ENCODE peak calls at places on chromosomes 2 and 18, in six cellular contexts. One of them, this sample, is unnamed.

GRCh38 chr2:99337931-99338580 is 867 bp downstream of the EIF5B start:
- DNase-seq in K562: peak; percentile 42
- DNase-seq in sigmoid colon: no peak
- DNase-seq in esophagus muscularis mucosa: no peak
- DNase-seq in breast epithelium: no peak
- DNase-seq in A549: peak; percentile 8
- DNase-seq in this sample: no peak

GRCh38 chr2:96537066-96537733 is 648 bp downstream of the ARID5A start:
- DNase-seq in A549: no peak
- DNase-seq in breast epithelium: no peak
- DNase-seq in sigmoid colon: peak; percentile 87
- DNase-seq in K562: peak; percentile 72
- DNase-seq in esophagus muscularis mucosa: no peak
- DNase-seq in this sample: peak; percentile 87

GRCh38 chr2:24022975-24023575 is 13.2 kb downstream of the MFSD2B start:
- DNase-seq in K562: no peak
- DNase-seq in esophagus muscularis mucosa: no peak
- DNase-seq in sigmoid colon: no peak
- DNase-seq in breast epithelium: no peak
- DNase-seq in A549: no peak
- DNase-seq in this sample: no peak

GRCh38 chr18:6628189-6628588 is 101.3 kb upstream of the ARHGAP28 start:
- DNase-seq in K562: no peak
- DNase-seq in A549: no peak
- DNase-seq in esophagus muscularis mucosa: no peak
- DNase-seq in breast epithelium: no peak
- DNase-seq in sigmoid colon: no peak
- DNase-seq in this sample: no peak

GRCh38 chr18:45352874-45353273 is 262.4 kb upstream of the SLC14A2 start:
- DNase-seq in A549: no peak
- DNase-seq in esophagus muscularis mucosa: no peak
- DNase-seq in sigmoid colon: no peak
- DNase-seq in K562: no peak
- DNase-seq in breast epithelium: no peak
- DNase-seq in this sample: no peak

GRCh38 chr2:16105664-16106281 is 165.4 kb downstream of the MYCN start:
- DNase-seq in K562: no peak
- DNase-seq in A549: no peak
- DNase-seq in sigmoid colon: no peak
- DNase-seq in esophagus muscularis mucosa: no peak
- DNase-seq in breast epithelium: no peak
- DNase-seq in this sample: no peak

GRCh38 chr2:88831792-88832248 is 140.3 kb downstream of the RPIA start:
- DNase-seq in esophagus muscularis mucosa: peak; percentile 89
- DNase-seq in A549: peak; percentile 9
- DNase-seq in K562: peak; percentile 75
- DNase-seq in sigmoid colon: no peak
- DNase-seq in breast epithelium: no peak
- DNase-seq in this sample: no peak

GRCh38 chr18:79912994-79913831 is 38.2 kb downstream of the SLC66A2 start:
- DNase-seq in breast epithelium: peak; percentile 15
- DNase-seq in K562: no peak
- DNase-seq in A549: no peak
- DNase-seq in sigmoid colon: no peak
- DNase-seq in esophagus muscularis mucosa: peak; percentile 57
- DNase-seq in this sample: peak; percentile 52

GRCh38 chr2:191811807-191812602 is 34.9 kb downstream of the CAVIN2 start:
- DNase-seq in esophagus muscularis mucosa: no peak
- DNase-seq in breast epithelium: peak; percentile 56
- DNase-seq in sigmoid colon: peak; percentile 73
- DNase-seq in K562: peak; percentile 70
- DNase-seq in A549: peak; percentile 31
- DNase-seq in this sample: no peak

GRCh38 chr2:26344581-26345283 is 1.2 kb upstream of the SELENOI start:
- DNase-seq in sigmoid colon: no peak
- DNase-seq in K562: peak; percentile 90
- DNase-seq in A549: no peak
- DNase-seq in breast epithelium: no peak
- DNase-seq in esophagus muscularis mucosa: no peak
- DNase-seq in this sample: no peak

GRCh38 chr2:106020032-106020431 is 174.1 kb downstream of the UXS1 start:
- DNase-seq in A549: no peak
- DNase-seq in K562: no peak
- DNase-seq in sigmoid colon: no peak
- DNase-seq in esophagus muscularis mucosa: peak; percentile 89
- DNase-seq in breast epithelium: no peak
- DNase-seq in this sample: no peak

GRCh38 chr2:53202063-53202462 is 565.5 kb upstream of the CHAC2 start:
- DNase-seq in K562: no peak
- DNase-seq in esophagus muscularis mucosa: no peak
- DNase-seq in sigmoid colon: no peak
- DNase-seq in A549: no peak
- DNase-seq in breast epithelium: no peak
- DNase-seq in this sample: no peak

GRCh38 chr18:65255417-65255816 is 495.4 kb upstream of the CDH7 start:
- DNase-seq in esophagus muscularis mucosa: no peak
- DNase-seq in K562: no peak
- DNase-seq in A549: no peak
- DNase-seq in breast epithelium: no peak
- DNase-seq in sigmoid colon: no peak
- DNase-seq in this sample: no peak

GRCh38 chr2:32562906-32563305 is 64.9 kb upstream of the TTC27 start:
- DNase-seq in esophagus muscularis mucosa: no peak
- DNase-seq in K562: no peak
- DNase-seq in sigmoid colon: no peak
- DNase-seq in breast epithelium: no peak
- DNase-seq in A549: no peak
- DNase-seq in this sample: no peak

GRCh38 chr18:40529478-40529877 is 1425.6 kb upstream of the PIK3C3 start:
- DNase-seq in sigmoid colon: no peak
- DNase-seq in breast epithelium: no peak
- DNase-seq in esophagus muscularis mucosa: no peak
- DNase-seq in A549: no peak
- DNase-seq in K562: no peak
- DNase-seq in this sample: no peak

GRCh38 chr2:68911246-68911645 is 40.0 kb upstream of the BMP10 start:
- DNase-seq in esophagus muscularis mucosa: no peak
- DNase-seq in A549: no peak
- DNase-seq in breast epithelium: no peak
- DNase-seq in sigmoid colon: no peak
- DNase-seq in K562: no peak
- DNase-seq in this sample: no peak

GRCh38 chr2:159381574-159381973 is 95.1 kb upstream of the WDSUB1 start:
- DNase-seq in esophagus muscularis mucosa: no peak
- DNase-seq in breast epithelium: no peak
- DNase-seq in sigmoid colon: no peak
- DNase-seq in A549: no peak
- DNase-seq in K562: no peak
- DNase-seq in this sample: no peak

GRCh38 chr2:205780645-205781044 is 98.3 kb downstream of the NRP2 start:
- DNase-seq in esophagus muscularis mucosa: no peak
- DNase-seq in sigmoid colon: no peak
- DNase-seq in K562: no peak
- DNase-seq in breast epithelium: no peak
- DNase-seq in A549: no peak
- DNase-seq in this sample: no peak

GRCh38 chr2:96683307-96683706 is 40.7 kb downstream of the FER1L5 start:
- DNase-seq in breast epithelium: no peak
- DNase-seq in A549: no peak
- DNase-seq in sigmoid colon: peak; percentile 32
- DNase-seq in esophagus muscularis mucosa: no peak
- DNase-seq in K562: no peak
- DNase-seq in this sample: no peak

GRCh38 chr2:73970850-73971471 is 13.7 kb upstream of the TET3 start:
- DNase-seq in A549: no peak
- DNase-seq in sigmoid colon: peak; percentile 79
- DNase-seq in esophagus muscularis mucosa: no peak
- DNase-seq in breast epithelium: peak; percentile 60
- DNase-seq in K562: peak; percentile 89
- DNase-seq in this sample: no peak

GRCh38 chr2:182426915-182427233 is at the start of gene PDE1A:
- DNase-seq in A549: no peak
- DNase-seq in K562: no peak
- DNase-seq in sigmoid colon: no peak
- DNase-seq in esophagus muscularis mucosa: no peak
- DNase-seq in breast epithelium: no peak
- DNase-seq in this sample: no peak
- H3K4me3 ChIP-seq in A549: no peak within 1 kb of the TSS
- H3K4me3 ChIP-seq in K562: no peak within 1 kb of the TSS
- H3K4me3 ChIP-seq in sigmoid colon: peak within 1 kb of the TSS; percentile 45
- H3K4me3 ChIP-seq in esophagus muscularis mucosa: peak within 1 kb of the TSS; percentile 36
- H3K4me3 ChIP-seq in breast epithelium: peak within 1 kb of the TSS; percentile 61
- H3K4me3 ChIP-seq in this sample: peak within 1 kb of the TSS; percentile 22

GRCh38 chr2:35871672-35872071 is 483.9 kb upstream of the CRIM1 start:
- DNase-seq in A549: peak; percentile 4
- DNase-seq in breast epithelium: no peak
- DNase-seq in K562: no peak
- DNase-seq in esophagus muscularis mucosa: no peak
- DNase-seq in sigmoid colon: no peak
- DNase-seq in this sample: no peak
- TF ChIP-seq CTCF in A549: peak; percentile 19
- TF ChIP-seq CTCF in breast epithelium: no peak
- TF ChIP-seq CTCF in K562: no peak
- TF ChIP-seq CTCF in esophagus muscularis mucosa: no peak
- TF ChIP-seq CTCF in sigmoid colon: no peak
- TF ChIP-seq CTCF in this sample: no peak

GRCh38 chr18:3652380-3653262 is 202.6 kb downstream of the TGIF1 start:
- DNase-seq in breast epithelium: no peak
- DNase-seq in sigmoid colon: no peak
- DNase-seq in K562: peak; percentile 100
- DNase-seq in esophagus muscularis mucosa: no peak
- DNase-seq in A549: peak; percentile 89
- DNase-seq in this sample: no peak
- TF ChIP-seq POLR2A in breast epithelium: no peak
- TF ChIP-seq POLR2A in sigmoid colon: no peak
- TF ChIP-seq POLR2A in K562: no peak
- TF ChIP-seq POLR2A in esophagus muscularis mucosa: no peak
- TF ChIP-seq POLR2A in A549: peak; percentile 29
- TF ChIP-seq POLR2A in this sample: no peak

DNA sequence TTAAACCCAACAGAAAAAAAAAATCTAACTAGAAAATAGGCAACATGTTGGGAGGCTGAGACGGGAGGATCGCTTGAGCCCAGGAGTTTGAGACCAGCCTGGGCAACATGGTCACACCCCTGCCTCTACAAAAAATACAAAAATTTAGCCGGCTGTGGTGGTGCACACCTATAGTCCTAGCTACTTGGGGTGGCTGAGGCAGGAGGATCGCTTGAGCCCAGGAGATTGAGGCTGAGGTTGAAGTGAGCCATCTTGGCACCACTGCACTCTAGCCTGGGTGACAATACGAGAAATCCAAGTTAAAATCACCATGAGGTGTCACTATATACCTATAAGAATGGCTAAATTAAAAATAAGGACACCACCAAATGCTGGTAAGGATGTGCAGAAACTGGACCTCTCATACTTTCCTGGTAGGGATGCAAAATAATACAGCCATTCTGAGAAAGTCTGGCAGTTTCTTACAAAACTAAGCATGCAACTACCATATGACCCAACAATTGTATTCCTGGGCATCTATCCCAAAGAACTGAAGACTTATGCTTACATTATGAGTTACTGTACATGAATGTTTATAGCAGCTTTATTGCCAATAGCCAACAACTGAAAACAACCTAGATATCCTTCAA is 2.2 kb downstream of the SEPTIN10 start:
- DNase-seq in A549: no peak
- DNase-seq in sigmoid colon: no peak
- DNase-seq in breast epithelium: no peak
- DNase-seq in K562: no peak
- DNase-seq in esophagus muscularis mucosa: no peak
- DNase-seq in this sample: no peak
- H3K4me3 ChIP-seq in A549: peak overlapping the region; percentile 69
- H3K4me3 ChIP-seq in sigmoid colon: peak overlapping the region; percentile 67
- H3K4me3 ChIP-seq in breast epithelium: no peak overlapping the region
- H3K4me3 ChIP-seq in K562: no peak overlapping the region
- H3K4me3 ChIP-seq in esophagus muscularis mucosa: no peak overlapping the region
- H3K4me3 ChIP-seq in this sample: no peak overlapping the region

GRCh38 chr18:73841661-73842060 is 306.0 kb downstream of the FBXO15 start:
- DNase-seq in sigmoid colon: no peak
- DNase-seq in esophagus muscularis mucosa: no peak
- DNase-seq in K562: no peak
- DNase-seq in breast epithelium: no peak
- DNase-seq in A549: no peak
- DNase-seq in this sample: no peak
- TF ChIP-seq CTCF in sigmoid colon: no peak
- TF ChIP-seq CTCF in esophagus muscularis mucosa: no peak
- TF ChIP-seq CTCF in K562: no peak
- TF ChIP-seq CTCF in breast epithelium: no peak
- TF ChIP-seq CTCF in A549: peak; percentile 8
- TF ChIP-seq CTCF in this sample: no peak

DNA sequence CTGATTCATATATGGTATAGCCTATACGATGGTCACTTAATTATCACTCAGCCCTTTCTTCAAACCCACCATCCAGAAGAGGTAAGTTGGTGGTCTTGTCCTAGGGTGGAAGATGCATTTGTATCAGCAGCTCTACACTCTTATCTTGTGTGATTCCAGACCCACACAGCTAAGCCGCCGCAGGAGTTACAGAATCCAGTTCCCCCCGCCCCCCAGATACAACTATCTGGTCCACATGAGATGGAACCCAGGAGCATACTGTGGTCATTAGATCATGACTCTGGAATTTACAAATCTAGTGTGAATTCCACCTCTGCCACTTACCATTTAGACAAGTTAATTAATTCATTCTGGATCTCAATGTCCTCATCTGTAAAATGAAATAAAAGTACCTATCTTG is 486.5 kb downstream of the BCL11A start:
- DNase-seq in esophagus muscularis mucosa: no peak
- DNase-seq in A549: no peak
- DNase-seq in breast epithelium: no peak
- DNase-seq in sigmoid colon: no peak
- DNase-seq in K562: no peak
- DNase-seq in this sample: no peak
- TF ChIP-seq POLR2A in esophagus muscularis mucosa: no peak
- TF ChIP-seq POLR2A in A549: no peak
- TF ChIP-seq POLR2A in breast epithelium: no peak
- TF ChIP-seq POLR2A in sigmoid colon: no peak
- TF ChIP-seq POLR2A in K562: no peak
- TF ChIP-seq POLR2A in this sample: no peak

GRCh38 chr2:177313162-177313781 is 48.7 kb upstream of the NFE2L2 start:
- DNase-seq in breast epithelium: no peak
- DNase-seq in K562: no peak
- DNase-seq in esophagus muscularis mucosa: no peak
- DNase-seq in A549: no peak
- DNase-seq in sigmoid colon: no peak
- DNase-seq in this sample: no peak

GRCh38 chr2:177314194-177314593 is 49.7 kb upstream of the NFE2L2 start:
- DNase-seq in sigmoid colon: no peak
- DNase-seq in K562: no peak
- DNase-seq in esophagus muscularis mucosa: no peak
- DNase-seq in breast epithelium: no peak
- DNase-seq in A549: no peak
- DNase-seq in this sample: no peak

GRCh38 chr2:177315303-177315887 is 50.9 kb upstream of the NFE2L2 start:
- DNase-seq in breast epithelium: no peak
- DNase-seq in esophagus muscularis mucosa: no peak
- DNase-seq in sigmoid colon: no peak
- DNase-seq in A549: no peak
- DNase-seq in K562: no peak
- DNase-seq in this sample: no peak

GRCh38 chr2:177316756-177317155 is 52.2 kb upstream of the NFE2L2 start:
- DNase-seq in esophagus muscularis mucosa: no peak
- DNase-seq in K562: no peak
- DNase-seq in sigmoid colon: no peak
- DNase-seq in A549: no peak
- DNase-seq in breast epithelium: no peak
- DNase-seq in this sample: no peak

GRCh38 chr2:177314722-177315264 is 50.3 kb upstream of the NFE2L2 start:
- DNase-seq in sigmoid colon: no peak
- DNase-seq in K562: no peak
- DNase-seq in A549: no peak
- DNase-seq in esophagus muscularis mucosa: no peak
- DNase-seq in breast epithelium: no peak
- DNase-seq in this sample: no peak
- H3K4me3 ChIP-seq in sigmoid colon: no peak overlapping the region
- H3K4me3 ChIP-seq in K562: no peak overlapping the region
- H3K4me3 ChIP-seq in A549: no peak overlapping the region
- H3K4me3 ChIP-seq in esophagus muscularis mucosa: no peak overlapping the region
- H3K4me3 ChIP-seq in breast epithelium: no peak overlapping the region
- H3K4me3 ChIP-seq in this sample: no peak overlapping the region